ENCODE peak calls at places on chromosome 15, in five cellular contexts. D is A549, L is K562, O is GM23338, F is HepG2. X is an unnamed sample.

GRCh38 chr15:30923429-30923828 is 19.7 kb downstream of the FAN1 start:
- DNase-seq in O (no peak), F (no peak), D (no peak), L (no peak), X (no peak)

GRCh38 chr15:20672469-20672868 is 130.9 kb upstream of the GOLGA6L6 start:
- DNase-seq in L (no peak), O (no peak), D (no peak), F (no peak), X (no peak)

GRCh38 chr15:92810418-92811138 is 89.5 kb upstream of the CHD2 start:
- DNase-seq in O (peak; percentile 63), D (no peak), L (peak; percentile 35), F (no peak), X (no peak)

GRCh38 chr15:48397841-48398240 is 66.6 kb downstream of the DUT start:
- DNase-seq in D (no peak), L (no peak), F (no peak), O (no peak), X (no peak)

GRCh38 chr15:22831473-22831872 is 7.0 kb upstream of the NIPA2 start:
- DNase-seq in O (no peak), D (no peak), F (no peak), L (no peak), X (no peak)

GRCh38 chr15:67164811-67165652 is 89.4 kb downstream of the AAGAB start:
- DNase-seq in O (peak; percentile 74), L (no peak), D (no peak), F (no peak), X (no peak)

GRCh38 chr15:36903922-36904479 is 196.3 kb downstream of the MEIS2 start:
- DNase-seq in L (no peak), F (no peak), O (no peak), D (no peak), X (no peak)

GRCh38 chr15:65981837-65982696 is 112.8 kb downstream of the RAB11A start:
- DNase-seq in D (peak; percentile 70), F (peak; percentile 18), L (peak; percentile 80), O (peak; percentile 91), X (no peak)

GRCh38 chr15:77974098-77974414 is 103.5 kb downstream of the TBC1D2B start:
- DNase-seq in O (no peak), F (no peak), L (no peak), D (no peak), X (no peak)

GRCh38 chr15:60758961-60759729 is 280.2 kb upstream of the ICE2 start:
- DNase-seq in L (no peak), D (no peak), O (no peak), F (no peak), X (no peak)

GRCh38 chr15:45386420-45386819 is 8.1 kb upstream of the GATM start:
- DNase-seq in L (no peak), D (no peak), F (peak; percentile 47), O (no peak), X (no peak)

GRCh38 chr15:28897861-28898608 is 12.3 kb downstream of the APBA2 start:
- DNase-seq in L (no peak), F (no peak), D (no peak), O (no peak), X (no peak)

GRCh38 chr15:100384108-100384410 is 42.3 kb upstream of the ADAMTS17 start:
- DNase-seq in D (no peak), F (no peak), O (no peak), L (no peak), X (no peak)

GRCh38 chr15:90481023-90481422 is 48.7 kb upstream of the CRTC3 start:
- DNase-seq in F (no peak), L (no peak), O (no peak), D (no peak), X (no peak)

GRCh38 chr15:66170042-66170441 is 83.5 kb downstream of the MEGF11 start:
- DNase-seq in F (no peak), L (no peak), O (no peak), D (no peak), X (no peak)

GRCh38 chr15:64596701-64597468 is 136.5 kb downstream of the ZNF609 start:
- DNase-seq in D (no peak), L (no peak), F (no peak), O (peak; percentile 86), X (no peak)

GRCh38 chr15:82530606-82531379 is 9.5 kb downstream of the RPS17 start:
- DNase-seq in F (peak; percentile 67), L (peak; percentile 71), D (peak; percentile 80), O (peak; percentile 83), X (peak; percentile 55)

GRCh38 chr15:69908518-69909420 is 188.9 kb downstream of the TLE3 start:
- DNase-seq in F (no peak), L (no peak), D (no peak), O (peak; percentile 37), X (no peak)

GRCh38 chr15:69908060-69908459 is 189.7 kb downstream of the TLE3 start:
- DNase-seq in O (no peak), F (no peak), D (no peak), L (no peak), X (no peak)

GRCh38 chr15:69909719-69910444 is 187.8 kb downstream of the TLE3 start:
- DNase-seq in F (no peak), L (peak; percentile 50), D (no peak), O (no peak), X (no peak)

GRCh38 chr15:69912116-69912515 is 185.6 kb downstream of the TLE3 start:
- DNase-seq in D (no peak), F (no peak), O (no peak), L (no peak), X (no peak)

GRCh38 chr15:69910511-69910910 is 187.2 kb downstream of the TLE3 start:
- DNase-seq in O (peak; percentile 10), F (no peak), L (no peak), D (no peak), X (no peak)
- TF ChIP-seq JUNB in O (no peak), F (no peak), L (no peak), D (no peak), X (no peak)

DNA sequence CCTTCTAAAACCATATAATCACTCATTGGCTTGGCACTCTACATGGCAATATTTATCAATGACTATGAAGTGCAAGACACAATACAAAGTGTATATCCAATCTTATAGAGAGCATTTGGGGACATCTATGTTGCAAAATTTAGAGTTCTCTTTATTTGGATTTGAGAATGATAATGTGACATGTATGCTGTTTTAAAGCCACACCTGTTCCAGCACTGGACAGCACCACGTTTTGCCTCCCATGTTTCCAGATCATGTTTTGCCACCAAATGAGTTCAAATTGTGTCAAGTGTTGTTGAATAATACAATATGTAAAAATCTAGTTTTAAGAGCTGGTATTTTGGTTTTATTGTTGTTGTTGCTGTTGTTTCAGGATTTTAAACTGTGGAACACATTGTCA is 33.3 kb upstream of the GOLGA8A start:
- DNase-seq in O (no peak), L (no peak), D (no peak), F (no peak), X (no peak)
- TF ChIP-seq JUNB in O (no peak), L (no peak), D (no peak), F (no peak), X (no peak)

GRCh38 chr15:96267463-96267862 is 63.0 kb upstream of the NR2F2 start:
- DNase-seq in L (no peak), F (no peak), O (no peak), D (no peak), X (no peak)

GRCh38 chr15:96273317-96274086 is 57.0 kb upstream of the NR2F2 start:
- DNase-seq in O (no peak), L (peak; percentile 93), D (peak; percentile 52), F (no peak), X (peak; percentile 25)

GRCh38 chr15:96272427-96272826 is 58.1 kb upstream of the NR2F2 start:
- DNase-seq in L (no peak), D (no peak), O (no peak), F (no peak), X (no peak)

GRCh38 chr15:96268421-96269204 is 61.9 kb upstream of the NR2F2 start:
- DNase-seq in L (no peak), O (peak; percentile 58), F (no peak), D (no peak), X (no peak)

GRCh38 chr15:96270581-96271172 is 59.8 kb upstream of the NR2F2 start:
- DNase-seq in F (peak; percentile 87), L (no peak), O (no peak), D (no peak), X (no peak)
- TF ChIP-seq JUNB in F (no peak), L (no peak), O (no peak), D (peak; percentile 77), X (no peak)

DNA sequence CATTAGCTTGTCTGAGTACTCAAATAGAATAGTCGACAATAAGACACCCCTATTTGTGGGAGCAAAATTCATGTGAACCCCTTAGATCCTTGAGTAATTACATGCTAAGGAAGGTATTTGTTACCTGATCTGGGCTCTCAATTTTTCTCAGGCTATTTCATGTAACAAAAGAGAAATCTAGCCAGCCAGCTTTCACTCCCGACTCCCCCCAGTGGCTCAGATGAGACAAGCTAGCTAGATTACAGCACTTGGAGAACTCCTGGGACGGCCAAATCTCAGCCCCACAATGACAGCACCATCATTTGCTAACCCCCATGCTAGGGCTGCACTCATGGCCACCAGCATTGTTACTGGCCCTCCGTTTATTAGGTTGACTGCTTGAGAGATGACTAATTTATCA is 41.3 kb downstream of the GLDN start:
- DNase-seq in L (peak; percentile 63), D (peak; percentile 55), F (peak; percentile 27), O (peak; percentile 90), X (no peak)
- TF ChIP-seq JUNB in L (no peak), D (no peak), F (no peak), O (no peak), X (no peak)

GRCh38 chr15:80275946-80276345 is 23.9 kb upstream of the CTXND1 start:
- DNase-seq in F (no peak), D (peak; percentile 48), O (no peak), L (no peak), X (no peak)
- TF ChIP-seq JUNB in F (no peak), D (no peak), O (no peak), L (no peak), X (no peak)

GRCh38 chr15:70327328-70328136 is 229.8 kb upstream of the TLE3 start:
- DNase-seq in L (no peak), D (no peak), F (no peak), O (no peak), X (no peak)
- TF ChIP-seq JUNB in L (no peak), D (no peak), F (no peak), O (no peak), X (no peak)

GRCh38 chr15:75809986-75810750 is 33.1 kb upstream of the UBE2Q2 start:
- DNase-seq in D (peak; percentile 65), F (peak; percentile 44), L (no peak), O (peak; percentile 81), X (no peak)
- TF ChIP-seq JUNB in D (no peak), F (no peak), L (no peak), O (no peak), X (no peak)

X was measured in GM12878.